ENCODE peak calls at places on chromosomes 11 and 22, in eight cellular contexts. H is endodermal cell, Z is H1, E is mucosa of descending colon, K is thoracic aorta, J is fibroblast of lung, V is transverse colon, G is IMR-90. U is an unnamed sample.
A peak's percentile ranks its signal among the peaks of the same experiment; 100 is the strongest.

GRCh38 chr11:100777118-100777517 is 90.0 kb downstream of the ARHGAP42 start:
- DNase-seq in H (no peak), G (no peak), V (peak; percentile 44), K (no peak), J (peak; percentile 30), Z (no peak), E (no peak), U (peak; percentile 94)

GRCh38 chr11:32705309-32706033 is 89.0 kb downstream of the CCDC73 start:
- DNase-seq in V (no peak), J (no peak), H (no peak), K (no peak), Z (no peak), E (no peak), G (no peak), U (no peak)

GRCh38 chr11:95148421-95148820 is 58.8 kb downstream of the ENDOD1 start:
- DNase-seq in V (no peak), E (no peak), G (no peak), K (no peak), Z (no peak), J (no peak), H (no peak), U (no peak)

GRCh38 chr11:40230821-40231220 is 1228.6 kb downstream of the LRRC4C start:
- DNase-seq in Z (no peak), G (no peak), J (no peak), K (no peak), V (no peak), E (no peak), H (no peak), U (no peak)

GRCh38 chr22:46607483-46608114 is 12.6 kb upstream of the GRAMD4 start:
- DNase-seq in J (no peak), Z (no peak), H (no peak), G (no peak), E (peak; percentile 45), K (no peak), V (no peak), U (peak; percentile 5)

GRCh38 chr22:49307870-49308269 is 519.8 kb downstream of the BRD1 start:
- DNase-seq in J (no peak), H (peak; percentile 22), E (no peak), G (no peak), Z (peak; percentile 33), K (no peak), V (peak; percentile 3), U (no peak)

GRCh38 chr22:30474683-30475424 is 3.0 kb upstream of the SEC14L3 start:
- DNase-seq in K (no peak), Z (no peak), G (no peak), J (no peak), V (no peak), E (no peak), H (no peak), U (peak; percentile 11)

GRCh38 chr22:45376703-45377102 is 36.7 kb downstream of the SMC1B start:
- DNase-seq in H (no peak), E (no peak), V (peak; percentile 13), K (no peak), Z (no peak), G (no peak), J (no peak), U (no peak)

GRCh38 chr11:9530901-9531625 is 42.4 kb upstream of the WEE1 start:
- DNase-seq in J (no peak), Z (peak; percentile 47), K (no peak), H (peak; percentile 62), E (peak; percentile 70), V (peak; percentile 63), G (no peak), U (no peak)

GRCh38 chr11:62001450-62002178 is 34.2 kb upstream of the FTH1 start:
- DNase-seq in K (no peak), J (no peak), G (no peak), E (peak; percentile 70), Z (no peak), H (no peak), V (peak; percentile 73), U (no peak)

GRCh38 chr11:36608491-36609199 is 10.6 kb upstream of the RAG2 start:
- DNase-seq in V (no peak), H (no peak), K (no peak), Z (no peak), E (no peak), J (no peak), G (no peak), U (no peak)

GRCh38 chr22:49415219-49415951 is 412.3 kb downstream of the BRD1 start:
- DNase-seq in Z (no peak), E (no peak), G (no peak), V (no peak), H (peak; percentile 46), K (no peak), J (no peak), U (no peak)

GRCh38 chr22:39510529-39511149 is 8.5 kb downstream of the MIEF1 start:
- DNase-seq in V (no peak), E (no peak), H (no peak), G (no peak), K (no peak), Z (no peak), J (no peak), U (no peak)

GRCh38 chr11:111183706-111184105 is 61.8 kb upstream of the POU2AF2 start:
- DNase-seq in J (no peak), H (no peak), G (peak; percentile 42), Z (no peak), V (no peak), K (no peak), E (no peak), U (peak; percentile 71)
- H3K36me3 ChIP-seq in J (no peaks in the 10 kb centered on the region), H (no peaks in the 10 kb centered on the region), G (no peaks in the 10 kb centered on the region), Z (no peaks in the 10 kb centered on the region), V (no peaks in the 10 kb centered on the region), K (no peaks in the 10 kb centered on the region), E (no peaks in the 10 kb centered on the region), U (no peaks in the 10 kb centered on the region)

DNA sequence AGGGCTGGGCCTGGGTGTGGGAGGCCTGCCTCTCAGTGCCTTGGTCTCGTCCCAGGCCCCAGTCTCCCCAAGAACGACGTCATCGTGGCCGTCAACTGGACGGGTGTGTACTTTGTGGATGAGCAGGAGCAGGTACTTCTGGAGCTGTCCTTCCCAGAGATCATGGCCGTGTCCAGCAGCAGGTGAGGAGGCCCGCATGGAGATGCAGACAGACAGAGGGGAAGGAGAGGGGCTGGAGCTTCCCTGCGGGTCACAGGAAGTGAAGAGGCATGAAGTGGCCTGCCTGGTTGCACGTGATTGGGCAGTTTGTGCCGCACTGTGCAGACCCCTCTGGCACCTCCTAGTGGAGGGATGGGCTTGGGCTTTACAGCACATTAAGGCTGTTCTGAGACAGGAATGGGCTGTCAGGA is 70.4 kb downstream of the MYO7A start:
- DNase-seq in K (no peak), J (no peak), H (peak; percentile 92), E (peak; percentile 39), G (peak; percentile 10), V (no peak), Z (peak; percentile 85), U (peak; percentile 20)
- TF ChIP-seq CTCF in K (no peak), J (peak; percentile 11), H (peak; percentile 75), E (no peak), G (peak; percentile 22), V (no peak), Z (peak; percentile 66), U (peak; percentile 43)

DNA sequence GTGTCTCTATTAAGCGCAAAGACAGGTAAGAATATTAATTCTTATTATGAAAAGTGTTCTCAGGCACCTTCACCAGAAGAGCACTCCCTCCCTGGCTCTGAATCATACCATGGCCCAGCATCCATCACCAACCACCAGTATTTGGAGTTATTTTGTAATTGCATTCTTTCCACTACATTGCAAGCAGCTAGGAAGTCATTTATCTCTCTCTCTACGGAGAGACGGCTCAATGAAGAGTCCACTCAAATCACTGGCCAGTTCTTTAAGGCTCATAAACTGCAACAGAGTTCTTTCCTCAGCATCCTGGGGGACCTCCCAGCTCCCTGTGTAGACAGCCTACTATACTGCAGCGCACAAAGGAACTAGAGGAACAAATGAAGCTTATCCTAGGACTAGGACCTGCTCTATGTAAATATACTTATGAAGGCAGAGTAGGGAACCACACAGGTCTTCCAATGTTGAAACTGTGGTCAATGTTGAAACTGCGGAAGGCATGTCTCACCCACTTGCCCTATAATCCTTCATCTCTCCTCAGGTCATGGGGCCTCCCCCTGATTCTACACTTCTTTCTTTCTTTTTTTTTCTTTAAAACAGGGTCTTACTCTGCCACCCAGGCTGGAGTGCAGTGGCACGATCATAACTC is 63.4 kb downstream of the AAMDC start:
- DNase-seq in V (no peak), J (peak; percentile 92), Z (no peak), G (peak; percentile 85), E (no peak), H (no peak), K (no peak), U (no peak)
- H3K36me3 ChIP-seq in V (peaks cover 25% of the 10 kb centered on the region), J (peaks cover 2% of the 10 kb centered on the region), Z (peaks cover 2% of the 10 kb centered on the region), G (peaks cover 13% of the 10 kb centered on the region), E (no peaks in the 10 kb centered on the region), H (peaks cover 28% of the 10 kb centered on the region), K (peaks cover 16% of the 10 kb centered on the region), U (peaks cover 2% of the 10 kb centered on the region)

DNA sequence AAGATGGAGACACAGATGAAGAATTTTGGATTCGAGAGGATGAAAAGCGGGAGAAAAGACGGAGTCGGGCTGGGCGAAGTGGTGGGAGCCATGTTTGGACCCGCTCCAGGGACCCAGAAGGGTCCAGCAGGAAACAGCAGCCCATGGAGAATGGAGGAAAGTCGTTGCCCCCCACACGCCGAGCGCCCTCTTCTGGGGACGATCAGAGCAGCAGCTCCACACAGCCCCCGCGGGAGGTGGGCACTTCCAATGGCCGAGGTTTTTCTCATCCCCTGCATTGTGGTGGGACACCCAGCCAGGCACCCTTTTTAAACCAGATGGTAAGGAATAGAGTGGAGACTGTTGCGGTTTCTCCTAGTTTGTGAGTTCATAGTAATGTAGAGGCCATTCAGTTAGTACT is 22.8 kb upstream of the SLC25A18 start:
- DNase-seq in V (no peak), K (no peak), H (peak; percentile 78), G (no peak), E (no peak), J (no peak), Z (peak; percentile 82), U (no peak)
- TF ChIP-seq CTCF in V (no peak), K (no peak), H (peak; percentile 72), G (no peak), E (no peak), J (no peak), Z (peak; percentile 66), U (no peak)

GRCh38 chr22:19412934-19413333 is 18.6 kb downstream of the HIRA start:
- DNase-seq in H (no peak), K (no peak), E (no peak), G (no peak), Z (no peak), V (no peak), J (no peak), U (no peak)
- H3K36me3 ChIP-seq in H (peaks cover 38% of the 10 kb centered on the region), K (peaks cover 12% of the 10 kb centered on the region), E (no peaks in the 10 kb centered on the region), G (peaks cover 14% of the 10 kb centered on the region), Z (peaks cover 3% of the 10 kb centered on the region), V (peaks cover 12% of the 10 kb centered on the region), J (peaks cover 7% of the 10 kb centered on the region), U (peaks cover 6% of the 10 kb centered on the region)

DNA sequence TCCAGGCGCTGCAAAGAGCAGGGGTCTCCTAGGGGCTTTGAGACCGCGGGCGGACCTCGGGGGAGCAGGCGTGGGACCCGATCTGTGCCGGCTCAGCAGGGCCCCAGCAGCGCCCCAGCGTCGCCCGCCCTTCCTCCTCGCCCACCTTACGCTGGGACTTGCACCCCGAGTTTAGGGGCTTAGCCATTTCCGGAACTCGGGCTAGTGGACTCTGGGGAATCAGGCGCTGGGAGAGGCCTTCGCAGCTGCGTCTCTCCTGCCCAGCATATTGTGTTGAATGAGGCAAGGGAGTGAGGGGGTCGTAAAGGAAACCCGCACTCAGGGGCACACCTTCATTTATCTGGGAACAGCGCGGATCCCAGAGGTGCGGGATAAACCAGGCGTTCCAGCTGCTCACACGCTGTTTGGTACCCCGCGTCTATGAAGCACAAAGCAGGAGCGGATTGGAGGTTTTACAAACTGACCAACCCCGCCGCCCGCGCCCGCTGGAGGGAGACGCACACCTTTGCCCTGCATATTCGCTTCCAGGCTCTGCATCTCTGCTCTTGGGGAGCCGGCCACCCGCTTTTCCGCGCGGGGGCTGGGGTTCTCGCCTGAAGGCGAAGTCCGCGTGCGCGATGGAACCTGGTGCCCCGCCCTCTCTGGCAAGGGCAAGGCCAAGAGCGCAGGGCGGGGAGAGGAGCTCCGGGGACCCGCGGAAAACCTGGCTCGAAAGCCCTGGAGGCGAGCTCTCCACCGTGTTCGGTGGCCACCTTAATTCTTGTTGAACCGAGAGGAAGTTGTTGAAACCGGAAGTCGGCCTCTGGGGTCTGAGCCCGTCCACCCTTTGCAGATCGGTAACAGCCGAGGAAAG is 6.7 kb upstream of the ALX4 start:
- DNase-seq in Z (peak; percentile 81), J (no peak), E (no peak), V (no peak), H (peak; percentile 82), G (no peak), K (no peak), U (no peak)
- TF ChIP-seq CTCF in Z (no peak), J (no peak), E (no peak), V (no peak), H (peak; percentile 46), G (no peak), K (no peak), U (no peak)

U was measured in bronchial epithelial cell.